ENCODE peak calls at places on chromosomes 3 and 15, in six cellular contexts. One of them, this sample, is unnamed.

GRCh38 chr3:5053021-5053831 is 68.9 kb upstream of the ARL8B start:
- DNase-seq in H4: no peak
- DNase-seq in esophagus squamous epithelium: no peak
- DNase-seq in activated CD8-positive, alpha-beta memory T cell treated with anti-CD3 and anti-CD28 coated beads, Interleukin-2, amount 50 U/mL, for 4 hours: no peak
- DNase-seq in fibroblast of pulmonary artery: peak
- DNase-seq in NCI-H1092 treated with DMSO at 0.1 percent for 48 hours: no peak
- DNase-seq in this sample: no peak

GRCh38 chr3:128392812-128393544 is 73.7 kb downstream of the DNAJB8 start:
- DNase-seq in H4: no peak
- DNase-seq in esophagus squamous epithelium: no peak
- DNase-seq in activated CD8-positive, alpha-beta memory T cell treated with anti-CD3 and anti-CD28 coated beads, Interleukin-2, amount 50 U/mL, for 4 hours: no peak
- DNase-seq in fibroblast of pulmonary artery: no peak
- DNase-seq in NCI-H1092 treated with DMSO at 0.1 percent for 48 hours: no peak
- DNase-seq in this sample: no peak

GRCh38 chr3:125146601-125147490 is 65.7 kb downstream of the SLC12A8 start:
- DNase-seq in H4: no peak
- DNase-seq in esophagus squamous epithelium: no peak
- DNase-seq in activated CD8-positive, alpha-beta memory T cell treated with anti-CD3 and anti-CD28 coated beads, Interleukin-2, amount 50 U/mL, for 4 hours: no peak
- DNase-seq in fibroblast of pulmonary artery: no peak
- DNase-seq in NCI-H1092 treated with DMSO at 0.1 percent for 48 hours: no peak
- DNase-seq in this sample: no peak

GRCh38 chr15:44066211-44066827 is 128.8 kb downstream of the FRMD5 start:
- DNase-seq in H4: peak
- DNase-seq in esophagus squamous epithelium: no peak
- DNase-seq in activated CD8-positive, alpha-beta memory T cell treated with anti-CD3 and anti-CD28 coated beads, Interleukin-2, amount 50 U/mL, for 4 hours: peak
- DNase-seq in fibroblast of pulmonary artery: peak
- DNase-seq in NCI-H1092 treated with DMSO at 0.1 percent for 48 hours: peak
- DNase-seq in this sample: peak

GRCh38 chr15:33654859-33655258 is 313.4 kb upstream of the CHRM5 start:
- DNase-seq in H4: peak
- DNase-seq in esophagus squamous epithelium: no peak
- DNase-seq in activated CD8-positive, alpha-beta memory T cell treated with anti-CD3 and anti-CD28 coated beads, Interleukin-2, amount 50 U/mL, for 4 hours: no peak
- DNase-seq in fibroblast of pulmonary artery: no peak
- DNase-seq in NCI-H1092 treated with DMSO at 0.1 percent for 48 hours: no peak
- DNase-seq in this sample: no peak

GRCh38 chr15:58535337-58535736 is 103.5 kb downstream of the LIPC start:
- DNase-seq in H4: no peak
- DNase-seq in esophagus squamous epithelium: no peak
- DNase-seq in activated CD8-positive, alpha-beta memory T cell treated with anti-CD3 and anti-CD28 coated beads, Interleukin-2, amount 50 U/mL, for 4 hours: no peak
- DNase-seq in fibroblast of pulmonary artery: no peak
- DNase-seq in NCI-H1092 treated with DMSO at 0.1 percent for 48 hours: peak
- DNase-seq in this sample: no peak

GRCh38 chr3:74491874-74492273 is 122.6 kb downstream of the CNTN3 start:
- DNase-seq in H4: no peak
- DNase-seq in esophagus squamous epithelium: no peak
- DNase-seq in activated CD8-positive, alpha-beta memory T cell treated with anti-CD3 and anti-CD28 coated beads, Interleukin-2, amount 50 U/mL, for 4 hours: no peak
- DNase-seq in fibroblast of pulmonary artery: peak
- DNase-seq in NCI-H1092 treated with DMSO at 0.1 percent for 48 hours: no peak
- DNase-seq in this sample: no peak

GRCh38 chr15:101499863-101500713 is 10.6 kb upstream of the PCSK6 start:
- DNase-seq in H4: peak
- DNase-seq in esophagus squamous epithelium: no peak
- DNase-seq in activated CD8-positive, alpha-beta memory T cell treated with anti-CD3 and anti-CD28 coated beads, Interleukin-2, amount 50 U/mL, for 4 hours: no peak
- DNase-seq in fibroblast of pulmonary artery: no peak
- DNase-seq in NCI-H1092 treated with DMSO at 0.1 percent for 48 hours: peak
- DNase-seq in this sample: peak

GRCh38 chr3:55286695-55287094 is 200.4 kb downstream of the WNT5A start:
- DNase-seq in H4: no peak
- DNase-seq in esophagus squamous epithelium: no peak
- DNase-seq in activated CD8-positive, alpha-beta memory T cell treated with anti-CD3 and anti-CD28 coated beads, Interleukin-2, amount 50 U/mL, for 4 hours: no peak
- DNase-seq in fibroblast of pulmonary artery: no peak
- DNase-seq in NCI-H1092 treated with DMSO at 0.1 percent for 48 hours: peak
- DNase-seq in this sample: no peak

GRCh38 chr3:190038050-190038631 is 82.6 kb downstream of the P3H2 start:
- DNase-seq in H4: peak
- DNase-seq in esophagus squamous epithelium: no peak
- DNase-seq in activated CD8-positive, alpha-beta memory T cell treated with anti-CD3 and anti-CD28 coated beads, Interleukin-2, amount 50 U/mL, for 4 hours: no peak
- DNase-seq in fibroblast of pulmonary artery: peak
- DNase-seq in NCI-H1092 treated with DMSO at 0.1 percent for 48 hours: no peak
- DNase-seq in this sample: peak

GRCh38 chr15:56047354-56047753 is 53.9 kb upstream of the NEDD4 start:
- DNase-seq in H4: no peak
- DNase-seq in esophagus squamous epithelium: no peak
- DNase-seq in activated CD8-positive, alpha-beta memory T cell treated with anti-CD3 and anti-CD28 coated beads, Interleukin-2, amount 50 U/mL, for 4 hours: no peak
- DNase-seq in fibroblast of pulmonary artery: peak
- DNase-seq in NCI-H1092 treated with DMSO at 0.1 percent for 48 hours: no peak
- DNase-seq in this sample: no peak